ENCODE peak calls at places on chromosomes 13 and 19, in five cellular contexts. J is H1, C is body of pancreas, N is stomach, Q is Peyer's patch. X is an unnamed sample.
A peak's percentile ranks its signal among the peaks of the same experiment; 100 is the strongest.

GRCh38 chr13:23681253-23681652 is 111.0 kb downstream of the TNFRSF19 start:
- DNase-seq in J (no peak), C (no peak), N (no peak), Q (no peak), X (no peak)

GRCh38 chr13:36163809-36164308 is 32.7 kb upstream of the DCLK1 start:
- DNase-seq in J (no peak), C (peak; percentile 52), N (peak; percentile 45), Q (peak; percentile 46), X (no peak)

GRCh38 chr13:34037636-34038325 is 219.8 kb downstream of the RFC3 start:
- DNase-seq in J (no peak), C (no peak), N (no peak), Q (no peak), X (no peak)

GRCh38 chr13:101416181-101417042 is at the start of gene NALCN:
- DNase-seq in J (peak; percentile 68), C (peak; percentile 43), N (no peak), Q (no peak), X (no peak)

GRCh38 chr13:110911880-110912279 is 3.0 kb downstream of the ANKRD10 start:
- DNase-seq in J (no peak), C (no peak), N (no peak), Q (no peak), X (no peak)

GRCh38 chr13:30175166-30175565 is 132.2 kb downstream of the KATNAL1 start:
- DNase-seq in J (no peak), C (no peak), N (no peak), Q (no peak), X (no peak)

GRCh38 chr13:61954092-61954491 is 538.4 kb upstream of the PCDH20 start:
- DNase-seq in J (no peak), C (no peak), N (no peak), Q (no peak), X (peak; percentile 11)

GRCh38 chr13:53138369-53139036 is 109.9 kb downstream of the OLFM4 start:
- DNase-seq in J (no peak), C (no peak), N (no peak), Q (peak; percentile 48), X (no peak)

GRCh38 chr13:43786766-43787517 is at the start of gene ENOX1:
- DNase-seq in J (peak; percentile 67), C (peak; percentile 38), N (peak; percentile 49), Q (peak; percentile 47), X (peak; percentile 46)

GRCh38 chr13:40126301-40127085 is 471.0 kb downstream of the COG6 start:
- DNase-seq in J (no peak), C (no peak), N (no peak), Q (no peak), X (no peak)

GRCh38 chr13:59478908-59479307 is 684.8 kb downstream of the DIAPH3 start:
- DNase-seq in J (no peak), C (no peak), N (no peak), Q (no peak), X (no peak)

GRCh38 chr13:31090921-31091624 is 70.6 kb downstream of the HSPH1 start:
- DNase-seq in J (no peak), C (no peak), N (no peak), Q (no peak), X (no peak)

GRCh38 chr13:27171830-27172494 is 351 bp upstream of the USP12 start:
- DNase-seq in J (peak; percentile 90), C (peak; percentile 93), N (peak; percentile 95), Q (peak; percentile 97), X (peak; percentile 93)

DNA sequence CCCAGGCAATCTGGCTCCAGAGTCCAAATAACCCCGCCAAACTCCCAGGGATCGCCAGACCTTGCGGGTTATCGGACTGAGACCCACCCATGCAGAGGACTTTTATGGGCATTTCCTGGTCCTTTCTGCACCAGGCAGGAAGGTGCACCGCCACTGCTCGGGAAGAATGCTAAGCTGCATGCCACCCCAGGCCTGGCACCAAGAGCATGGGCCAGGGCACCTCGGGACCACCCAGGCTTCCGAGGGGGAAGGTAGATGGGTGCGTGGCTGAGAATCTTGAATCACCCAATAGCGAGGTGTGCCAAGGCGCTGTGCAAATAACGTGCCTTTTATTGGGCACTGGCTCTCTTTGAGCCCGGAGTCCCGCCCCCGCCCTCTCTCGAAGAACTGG is 422 bp upstream of the ZNF575 start:
- DNase-seq in J (no peak), C (peak; percentile 23), N (peak; percentile 73), Q (no peak), X (no peak)
- TF ChIP-seq POLR2A in J (no peak), C (no peak), N (no peak), Q (no peak), X (no peak)

DNA sequence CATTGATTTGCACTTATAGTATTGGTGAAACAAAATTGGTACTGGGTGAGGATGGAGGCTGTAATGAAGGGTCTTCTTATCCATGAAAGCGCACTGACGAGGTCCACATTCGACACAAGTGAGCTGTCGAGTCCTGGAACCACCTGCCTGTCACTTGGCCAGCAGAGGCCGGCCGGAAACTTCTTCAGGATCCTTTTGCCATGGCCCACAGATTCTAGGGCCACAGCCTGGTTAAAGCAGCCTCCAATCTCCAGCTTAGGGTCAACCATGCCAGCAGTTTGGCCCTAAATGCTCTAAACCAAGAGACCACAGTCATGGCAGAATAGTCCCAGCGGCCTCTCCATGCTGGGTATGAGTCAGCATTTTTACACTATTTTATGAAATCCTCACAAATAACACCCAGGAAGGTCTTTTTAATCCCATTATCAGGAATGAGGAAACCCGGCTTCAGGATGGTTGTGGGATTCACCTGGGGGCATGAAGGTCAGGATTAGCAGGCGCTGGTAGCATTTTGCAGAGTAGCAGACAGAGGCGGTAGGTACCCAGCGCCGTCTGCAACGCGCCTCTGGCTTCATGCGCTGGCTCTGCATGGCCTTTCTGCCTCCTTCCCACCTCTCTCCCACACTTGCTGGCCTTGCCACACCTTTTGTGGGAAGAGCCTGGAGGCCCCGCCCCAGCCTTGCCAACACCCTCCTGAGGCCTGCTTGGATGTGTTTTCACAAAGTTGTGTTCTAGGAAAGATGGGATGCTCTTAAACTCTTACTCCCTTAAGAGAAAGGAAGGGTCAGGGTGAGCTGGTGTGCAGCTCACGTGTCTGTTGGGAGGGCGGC is 15.2 kb downstream of the GAS6 start:
- DNase-seq in J (peak; percentile 29), C (peak; percentile 5), N (peak; percentile 71), Q (peak; percentile 74), X (no peak)
- TF ChIP-seq POLR2A in J (no peak), C (no peak), N (no peak), Q (no peak), X (no peak)

DNA sequence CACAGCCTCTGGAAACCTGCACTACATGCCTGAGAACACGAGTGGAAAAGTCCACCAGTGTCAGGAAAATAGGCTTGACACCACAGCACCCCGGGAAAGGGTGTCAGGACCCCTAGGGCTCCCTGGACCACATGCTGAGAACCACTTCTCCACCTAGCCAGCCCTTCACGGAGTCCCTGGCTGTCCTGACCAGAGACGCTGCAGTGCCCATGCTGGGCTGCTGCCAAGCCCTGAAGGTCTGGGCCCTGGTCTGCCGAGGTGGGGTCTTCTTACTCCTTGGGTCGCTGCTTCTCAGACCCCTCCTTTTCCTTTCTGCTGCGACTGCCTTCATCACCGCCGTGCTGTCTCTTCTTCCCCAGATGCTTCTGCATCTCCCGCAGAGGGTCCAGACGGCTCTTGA is 3.0 kb downstream of the LENG1 start:
- DNase-seq in J (no peak), C (no peak), N (no peak), Q (no peak), X (no peak)
- TF ChIP-seq POLR2A in J (no peak), C (no peak), N (no peak), Q (no peak), X (no peak)

DNA sequence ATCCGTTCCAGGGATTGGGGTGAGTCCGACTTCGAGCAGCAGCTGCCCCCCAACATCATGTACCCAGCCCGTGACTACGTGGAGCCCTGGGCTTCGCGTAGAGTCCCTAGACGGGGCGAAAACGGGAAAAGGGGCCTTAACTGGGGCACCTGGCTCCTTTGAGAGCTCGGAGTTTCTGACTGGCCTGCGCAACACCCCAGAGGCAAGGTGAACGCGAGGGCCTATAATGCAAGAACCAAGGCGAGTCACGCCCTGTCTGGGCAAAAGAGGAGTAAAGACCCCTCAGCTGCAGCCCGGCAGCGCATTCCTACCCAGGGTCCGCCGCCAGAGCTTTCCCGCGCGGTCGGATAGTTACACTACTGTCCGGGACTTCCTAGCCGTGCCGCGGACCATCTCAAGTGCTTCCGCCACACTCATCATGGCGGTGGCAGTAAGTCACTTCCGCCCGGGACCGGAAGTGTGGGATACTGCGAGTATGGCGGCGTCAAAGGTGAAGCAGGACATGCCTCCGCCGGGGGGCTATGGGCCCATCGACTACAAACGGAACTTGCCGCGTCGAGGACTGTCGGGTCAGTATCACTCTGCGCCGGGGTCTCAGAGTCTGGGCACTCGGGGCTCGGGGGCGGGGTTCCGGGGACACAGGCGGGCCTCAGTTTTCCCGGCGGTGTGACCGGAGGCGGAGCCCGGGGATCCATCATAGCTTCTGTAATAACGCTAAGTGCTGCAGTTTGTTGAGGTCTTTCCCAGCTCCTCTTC is at the start of gene NDUFA13:
- DNase-seq in J (peak; percentile 98), C (peak; percentile 94), N (peak; percentile 95), Q (peak; percentile 97), X (peak; percentile 96)
- TF ChIP-seq POLR2A in J (peak; percentile 86), C (peak; percentile 88), N (no peak), Q (peak; percentile 76), X (peak; percentile 84)

DNA sequence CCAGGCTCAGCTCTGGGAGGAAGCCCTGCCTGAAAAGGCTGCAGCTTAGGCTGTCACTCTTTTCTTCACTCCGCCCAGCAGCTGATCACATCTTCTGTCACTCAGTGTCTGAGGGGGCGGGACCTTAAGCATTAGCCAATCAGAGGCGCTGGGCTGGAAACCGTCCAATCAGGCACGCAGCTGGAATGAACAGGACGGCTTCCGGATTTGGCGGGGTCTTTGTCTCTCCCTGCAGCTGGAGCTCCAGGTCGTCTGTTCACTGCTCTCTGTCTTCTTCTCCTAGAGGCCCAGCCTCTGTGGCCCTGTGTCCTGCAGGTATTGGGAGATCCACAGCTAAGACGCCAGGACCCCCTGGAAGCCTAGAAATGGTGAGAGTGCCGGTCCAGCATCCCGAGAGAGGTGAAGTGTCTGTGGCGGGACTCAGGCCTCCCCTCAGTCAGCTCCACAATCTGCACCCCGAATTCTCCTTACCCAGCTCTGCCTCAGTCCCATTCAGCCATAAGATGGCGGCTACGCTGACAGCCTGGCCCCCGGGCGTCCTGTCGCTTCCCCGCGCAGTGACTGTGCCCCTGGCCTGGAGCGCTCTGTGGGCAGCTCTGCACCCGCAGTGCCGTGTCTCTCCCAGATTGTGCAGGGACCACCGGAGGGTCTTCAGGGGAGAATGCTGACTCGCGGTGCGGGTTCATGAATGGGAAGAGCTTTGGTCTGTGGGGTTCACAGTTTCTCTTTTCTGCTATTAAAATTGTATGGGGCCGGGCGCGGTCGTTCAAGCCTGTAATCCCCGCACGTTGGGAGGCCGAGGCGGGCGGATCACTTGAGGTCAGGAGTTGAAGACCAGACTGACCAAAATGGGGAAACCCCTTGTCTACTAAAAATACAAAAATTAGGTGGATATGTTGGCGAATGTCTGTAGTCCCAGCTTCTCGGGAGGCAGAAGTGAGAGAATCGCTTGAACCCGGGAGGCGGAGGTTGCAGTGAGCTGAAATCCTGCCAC is at the start of gene ZNF66:
- DNase-seq in J (peak; percentile 96), C (peak; percentile 98), N (peak; percentile 98), Q (peak; percentile 98), X (peak; percentile 92)
- TF ChIP-seq POLR2A in J (peak; percentile 98), C (peak; percentile 94), N (no peak), Q (peak; percentile 53), X (peak; percentile 65)

X was measured in erythroblast.